ENCODE peak calls at places on chromosomes 7 and 10, in seven cellular contexts. D, W, F, E, Y, Z and A are unnamed samples.

GRCh38 chr10:33365314-33365713 is 30.8 kb upstream of the NRP1 start:
- DNase-seq in D (no peak), W (no peak), F (no peak), E (no peak), Y (no peak), Z (no peak), A (no peak)

GRCh38 chr7:73899731-73900142 is 38.8 kb downstream of the TMEM270 start:
- DNase-seq in D (peak), W (peak), F (no peak), E (no peak), Y (peak), Z (no peak), A (no peak)

GRCh38 chr7:91569702-91570457 is 305.6 kb downstream of the FZD1 start:
- DNase-seq in D (no peak), W (no peak), F (no peak), E (no peak), Y (peak), Z (no peak), A (no peak)

GRCh38 chr7:122448893-122449589 is 144.5 kb upstream of the FEZF1 start:
- DNase-seq in D (no peak), W (no peak), F (peak), E (no peak), Y (no peak), Z (no peak), A (no peak)

GRCh38 chr10:109676703-109677102 is 246.6 kb downstream of the XPNPEP1 start:
- DNase-seq in D (no peak), W (no peak), F (no peak), E (no peak), Y (peak), Z (no peak), A (no peak)

GRCh38 chr7:74501298-74501697 is 47.6 kb downstream of the GTF2IRD1 start:
- DNase-seq in D (no peak), W (no peak), F (no peak), E (no peak), Y (no peak), Z (no peak), A (no peak)

GRCh38 chr7:85535974-85536729 is 349.3 kb upstream of the SEMA3D start:
- DNase-seq in D (no peak), W (no peak), F (no peak), E (no peak), Y (no peak), Z (no peak), A (no peak)

GRCh38 chr10:110827410-110827809 is 44.3 kb upstream of the PDCD4 start:
- DNase-seq in D (no peak), W (no peak), F (no peak), E (no peak), Y (peak), Z (no peak), A (no peak)

GRCh38 chr7:7570584-7570983 is 3.9 kb downstream of the MIOS start:
- DNase-seq in D (no peak), W (no peak), F (no peak), E (no peak), Y (no peak), Z (no peak), A (peak)

GRCh38 chr10:86295351-86295750 is 71.2 kb downstream of the GRID1 start:
- DNase-seq in D (peak), W (no peak), F (no peak), E (no peak), Y (no peak), Z (no peak), A (no peak)

GRCh38 chr10:86295791-86296190 is 70.8 kb downstream of the GRID1 start:
- DNase-seq in D (peak), W (no peak), F (no peak), E (no peak), Y (no peak), Z (no peak), A (no peak)

GRCh38 chr10:86292462-86293322 is 73.9 kb downstream of the GRID1 start:
- DNase-seq in D (peak), W (no peak), F (no peak), E (no peak), Y (no peak), Z (no peak), A (no peak)

GRCh38 chr10:86293323-86293840 is 73.2 kb downstream of the GRID1 start:
- DNase-seq in D (peak), W (no peak), F (no peak), E (no peak), Y (no peak), Z (no peak), A (no peak)

DNA sequence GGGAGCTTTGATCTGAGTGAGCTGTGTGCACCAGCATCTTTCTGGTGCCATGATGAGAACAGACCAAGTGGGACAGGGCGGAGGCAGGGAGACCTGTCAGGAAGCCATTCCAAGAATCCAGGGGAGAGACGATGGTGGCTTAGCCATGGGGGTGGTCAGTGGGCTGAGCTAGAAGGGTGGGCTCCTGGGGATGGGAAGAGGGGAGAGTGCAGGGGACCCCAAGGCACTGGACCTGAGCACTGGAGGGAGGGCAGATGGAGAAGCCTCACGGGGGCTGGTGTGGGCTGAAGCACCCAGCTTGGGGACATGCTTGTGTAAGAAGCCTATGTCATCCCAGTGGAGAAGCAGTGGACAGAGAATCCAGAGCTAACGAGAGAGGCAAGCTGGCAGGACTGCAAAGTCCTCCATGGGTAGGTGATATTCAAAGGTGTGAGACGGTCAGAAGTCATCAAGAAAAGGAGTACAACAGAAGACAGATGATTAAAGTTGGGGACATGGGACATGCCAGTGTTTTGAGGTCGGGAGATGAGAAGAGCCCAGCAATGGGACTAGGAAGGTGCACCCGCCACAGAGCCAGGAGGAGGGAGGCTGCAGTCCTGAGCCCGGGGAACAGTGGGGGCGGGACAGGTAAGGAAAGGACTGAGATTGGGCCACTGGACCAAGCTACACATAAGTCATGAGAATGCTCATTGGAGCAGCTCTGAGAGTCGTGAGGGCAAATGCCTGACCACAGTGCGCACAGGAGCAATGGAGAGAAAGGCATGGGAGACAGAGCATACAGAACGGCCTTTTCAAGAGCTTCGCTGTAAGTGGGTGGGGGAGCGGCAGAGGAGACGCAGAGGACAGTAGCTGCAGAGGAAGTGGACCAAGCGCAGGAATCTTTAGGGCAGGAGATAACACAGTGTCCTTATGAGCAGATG is 72.0 kb downstream of the GRID1 start:
- DNase-seq in D (peak), W (no peak), F (no peak), E (no peak), Y (no peak), Z (no peak), A (no peak)
- TF ChIP-seq CTCF in D (no peak), W (no peak), F (no peak), E (no peak), Y (no peak), Z (no peak), A (no peak)

DNA sequence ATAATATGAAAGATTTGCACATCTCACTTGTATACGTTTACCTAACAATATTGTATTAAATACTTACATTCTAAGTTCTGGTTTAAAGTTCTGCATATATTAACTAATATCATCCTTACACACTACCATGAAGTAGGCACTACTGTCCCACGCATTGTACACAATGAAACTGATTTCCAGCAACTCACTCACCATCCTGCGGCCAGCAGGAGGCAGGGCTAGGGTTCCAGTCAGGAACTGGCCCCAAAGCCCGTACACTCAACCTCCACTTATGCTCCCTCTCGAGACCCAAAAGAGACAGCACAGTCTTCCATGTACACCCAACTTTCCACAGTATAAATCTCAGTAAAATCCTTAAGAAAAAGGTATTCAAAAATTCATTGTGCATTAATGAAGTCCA is 41.4 kb downstream of the GRID1 start:
- DNase-seq in D (no peak), W (no peak), F (peak), E (no peak), Y (no peak), Z (no peak), A (no peak)
- TF ChIP-seq CTCF in D (peak), W (no peak), F (peak), E (no peak), Y (no peak), Z (no peak), A (no peak)

DNA sequence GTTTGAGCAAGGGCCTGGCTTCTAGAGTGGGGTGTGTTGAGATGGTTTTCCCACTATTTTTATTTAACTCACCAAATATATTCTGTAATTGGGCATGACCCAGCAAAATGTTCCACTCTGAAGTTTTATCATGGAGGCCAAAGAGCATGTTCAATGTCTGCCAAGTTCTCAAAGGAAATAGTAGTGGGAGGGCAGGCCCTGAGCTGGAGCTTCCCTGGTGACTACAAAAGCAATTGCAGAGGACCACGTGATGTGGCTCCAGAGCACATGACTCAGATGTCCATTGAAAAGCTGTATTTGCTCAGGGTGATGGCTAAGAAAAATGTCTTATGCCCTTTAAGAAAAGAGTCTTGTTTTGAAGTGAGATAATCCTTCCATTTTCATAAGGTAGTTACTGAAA is 1024.8 kb downstream of the LRMDA start:
- DNase-seq in D (no peak), W (no peak), F (no peak), E (no peak), Y (peak), Z (no peak), A (no peak)
- TF ChIP-seq CTCF in D (no peak), W (no peak), F (no peak), E (no peak), Y (no peak), Z (no peak), A (no peak)

GRCh38 chr10:15719899-15720634 is at the start of gene ITGA8:
- DNase-seq in D (peak), W (no peak), F (peak), E (no peak), Y (no peak), Z (no peak), A (peak)
- TF ChIP-seq CTCF in D (peak), W (no peak), F (peak), E (no peak), Y (peak), Z (no peak), A (no peak)

DNA sequence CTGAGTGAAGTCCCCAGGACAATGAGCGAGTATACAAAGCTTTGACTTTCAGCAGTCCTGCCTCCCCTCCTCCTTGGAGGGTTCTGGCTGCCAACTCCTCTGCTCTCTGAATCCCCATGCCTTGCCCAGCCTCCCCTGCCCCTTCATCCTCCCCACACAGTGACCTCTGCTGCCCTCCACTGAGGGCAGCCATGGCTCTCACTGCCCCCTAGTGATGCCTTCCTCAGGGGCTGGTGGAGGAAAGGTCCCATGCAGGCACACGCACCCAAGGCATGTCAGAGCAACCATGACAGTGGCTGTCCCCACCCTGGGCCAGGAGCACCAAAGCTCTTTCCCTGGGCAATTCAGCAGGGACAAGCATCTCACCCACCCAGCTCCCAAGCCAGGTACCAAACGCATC is 40.9 kb downstream of the FRMPD2 start:
- DNase-seq in D (no peak), W (no peak), F (no peak), E (no peak), Y (no peak), Z (no peak), A (no peak)
- TF ChIP-seq CTCF in D (peak), W (no peak), F (no peak), E (no peak), Y (no peak), Z (no peak), A (no peak)

DNA sequence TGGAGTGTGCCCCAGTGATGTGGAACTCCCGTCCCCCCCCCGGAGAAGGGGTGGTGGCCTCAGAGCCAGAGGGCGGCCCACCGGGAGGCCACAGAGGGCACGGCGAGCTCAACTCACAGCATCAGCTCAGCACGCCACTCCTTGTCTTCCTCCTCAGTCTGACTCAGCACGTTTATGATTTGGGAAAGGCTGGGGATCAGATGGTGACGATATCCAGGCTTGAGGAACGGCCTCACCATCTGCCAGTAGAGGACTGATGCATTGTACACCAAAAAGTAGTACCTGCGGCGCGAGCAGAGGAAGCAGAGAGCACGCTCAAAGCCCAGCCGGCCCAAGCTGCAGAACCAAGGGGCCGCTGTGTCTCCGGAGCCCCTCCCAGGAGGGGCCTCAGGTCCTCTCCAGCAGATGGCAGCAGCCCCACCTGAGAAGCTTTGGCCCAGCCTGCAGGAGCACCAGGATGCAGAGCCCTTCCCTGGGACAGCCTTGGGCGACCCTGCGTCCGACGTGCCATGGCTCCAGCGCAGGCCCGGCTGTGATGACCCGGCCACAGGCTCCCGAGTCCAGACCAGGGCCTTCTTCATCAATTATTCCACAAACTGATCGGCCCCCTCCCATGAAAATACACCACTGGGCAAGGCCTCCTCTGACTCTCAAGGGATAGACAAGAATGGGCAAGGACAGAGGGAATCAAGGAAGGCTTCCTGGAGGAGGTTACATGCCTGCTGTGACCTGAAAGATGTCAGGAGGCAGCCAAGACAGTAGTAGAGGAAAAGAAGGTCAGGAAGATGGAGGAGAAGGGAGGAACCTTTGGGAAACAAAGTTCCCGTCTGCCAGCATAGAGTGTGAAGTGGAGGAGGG is 3.7 kb downstream of the CFAP46 start:
- DNase-seq in D (peak), W (no peak), F (peak), E (no peak), Y (peak), Z (peak), A (no peak)
- TF ChIP-seq CTCF in D (peak), W (no peak), F (peak), E (peak), Y (peak), Z (no peak), A (peak)